ENCODE peak calls at places on chromosomes 16 and 17, in four cellular contexts. H is K562, L is WTC11, N is GM12878. V is an unnamed sample.

GRCh38 chr17:45101546-45101882 is 30.8 kb downstream of the PLCD3 start:
- DNase-seq in H (no peak), L (no peak), N (no peak), V (no peak)

GRCh38 chr17:40371261-40371929 is 6.9 kb upstream of the GJD3 start:
- DNase-seq in L (no peak), H (peak; percentile 49), N (no peak), V (peak; percentile 31)

GRCh38 chr17:29140631-29141483 is 39.3 kb downstream of the MYO18A start:
- DNase-seq in N (no peak), H (no peak), L (no peak), V (no peak)

GRCh38 chr16:11475896-11476630 is 110.7 kb downstream of the LITAF start:
- DNase-seq in H (no peak), N (no peak), L (no peak), V (no peak)

GRCh38 chr17:2049333-2050245 is 5.3 kb upstream of the HIC1 start:
- DNase-seq in N (no peak), H (peak; percentile 87), L (peak; percentile 78), V (no peak)

GRCh38 chr16:57564571-57565270 is 22.3 kb downstream of the ADGRG5 start:
- DNase-seq in N (no peak), L (no peak), H (no peak), V (no peak)

GRCh38 chr16:81003610-81004460 is 2.9 kb downstream of the CMC2 start:
- DNase-seq in H (no peak), L (no peak), N (no peak), V (no peak)

GRCh38 chr17:50677851-50678375 is 29.8 kb downstream of the ANKRD40 start:
- DNase-seq in L (no peak), N (no peak), H (no peak), V (no peak)

GRCh38 chr17:3043737-3044365 is 19.6 kb downstream of the OR1D5 start:
- DNase-seq in N (no peak), H (peak; percentile 16), L (peak; percentile 61), V (peak; percentile 15)

GRCh38 chr17:50575581-50576210 is 15.2 kb downstream of the CACNA1G start:
- DNase-seq in N (no peak), L (peak; percentile 49), H (no peak), V (no peak)

GRCh38 chr17:63442549-63443035 is 3.5 kb downstream of the CYB561 start:
- DNase-seq in N (no peak), H (peak; percentile 32), L (peak; percentile 45), V (no peak)

GRCh38 chr17:56289321-56289720 is 136.0 kb downstream of the ANKFN1 start:
- DNase-seq in N (no peak), L (no peak), H (no peak), V (no peak)

GRCh38 chr16:19231881-19232280 is 53.6 kb upstream of the CLEC19A start:
- DNase-seq in H (no peak), N (no peak), L (no peak), V (no peak)

GRCh38 chr16:27421961-27422740 is 20.2 kb downstream of the IL21R start:
- DNase-seq in H (no peak), L (no peak), N (no peak), V (no peak)

GRCh38 chr16:48611329-48612137 is 1.6 kb upstream of the N4BP1 start:
- DNase-seq in N (peak; percentile 58), H (peak; percentile 25), L (peak; percentile 21), V (peak; percentile 79)

GRCh38 chr17:43994272-43995149 is 9.9 kb upstream of the NAGS start:
- DNase-seq in N (no peak), L (peak; percentile 85), H (peak; percentile 90), V (peak; percentile 54)

GRCh38 chr16:6725634-6726331 is 606.9 kb upstream of the RBFOX1 start:
- DNase-seq in H (peak; percentile 11), L (no peak), N (no peak), V (no peak)

GRCh38 chr16:28867241-28867640 is 3.6 kb downstream of the SH2B1 start:
- DNase-seq in H (no peak), N (no peak), L (no peak), V (no peak)

GRCh38 chr17:79626156-79626890 is 15.5 kb upstream of the RBFOX3 start:
- DNase-seq in L (peak; percentile 11), H (no peak), N (no peak), V (no peak)

GRCh38 chr16:68013440-68013839 is 2.3 kb downstream of the DPEP2NB start:
- DNase-seq in N (no peak), H (no peak), L (no peak), V (no peak)

GRCh38 chr16:35296962-35297653 is 1837.7 kb downstream of the TP53TG3F start:
- DNase-seq in L (no peak), N (no peak), H (no peak), V (no peak)

GRCh38 chr17:2958706-2959222 is 104.6 kb downstream of the OR1D5 start:
- DNase-seq in N (no peak), L (no peak), H (no peak), V (no peak)

GRCh38 chr17:33229499-33229898 is 63.6 kb downstream of the ASIC2 start:
- DNase-seq in N (no peak), H (no peak), L (no peak), V (no peak)

GRCh38 chr17:41767324-41768042 is 19.0 kb downstream of the JUP start:
- DNase-seq in H (peak; percentile 5), L (no peak), N (no peak), V (no peak)

GRCh38 chr16:57289391-57290257 is 5.2 kb upstream of the PLLP start:
- DNase-seq in N (no peak), L (no peak), H (no peak), V (no peak)

GRCh38 chr16:67659675-67660563 is at the start of gene ACD:
- DNase-seq in N (peak; percentile 65), L (peak; percentile 90), H (peak; percentile 97), V (peak; percentile 89)

GRCh38 chr16:3119286-3119685 is 6.9 kb downstream of the ZNF205 start:
- DNase-seq in L (no peak), N (no peak), H (no peak), V (no peak)

GRCh38 chr16:83744521-83744981 is 63.2 kb upstream of the HSBP1 start:
- DNase-seq in L (no peak), H (no peak), N (no peak), V (no peak)

GRCh38 chr16:70675851-70676513 is 9.9 kb downstream of the MTSS2 start:
- DNase-seq in N (no peak), L (no peak), H (no peak), V (no peak)

GRCh38 chr17:38693700-38694329 is 11.3 kb upstream of the MLLT6 start:
- DNase-seq in N (no peak), L (no peak), H (no peak), V (peak; percentile 48)

GRCh38 chr17:1150863-1151685 is 28.7 kb downstream of the ABR start:
- DNase-seq in H (no peak), N (no peak), L (no peak), V (no peak)

GRCh38 chr16:3738128-3738527 is 20.8 kb upstream of the TRAP1 start:
- DNase-seq in L (no peak), N (no peak), H (no peak), V (no peak)

GRCh38 chr17:80424261-80424660 is 9.3 kb downstream of the ENDOV start:
- DNase-seq in N (no peak), L (no peak), H (no peak), V (no peak)

GRCh38 chr16:73046484-73047214 is 1.3 kb downstream of the ZFHX3 start:
- DNase-seq in H (no peak), N (no peak), L (no peak), V (no peak)

GRCh38 chr17:43027091-43028032 is 2.3 kb downstream of the RND2 start:
- DNase-seq in H (no peak), L (peak; percentile 56), N (no peak), V (no peak)

DNA sequence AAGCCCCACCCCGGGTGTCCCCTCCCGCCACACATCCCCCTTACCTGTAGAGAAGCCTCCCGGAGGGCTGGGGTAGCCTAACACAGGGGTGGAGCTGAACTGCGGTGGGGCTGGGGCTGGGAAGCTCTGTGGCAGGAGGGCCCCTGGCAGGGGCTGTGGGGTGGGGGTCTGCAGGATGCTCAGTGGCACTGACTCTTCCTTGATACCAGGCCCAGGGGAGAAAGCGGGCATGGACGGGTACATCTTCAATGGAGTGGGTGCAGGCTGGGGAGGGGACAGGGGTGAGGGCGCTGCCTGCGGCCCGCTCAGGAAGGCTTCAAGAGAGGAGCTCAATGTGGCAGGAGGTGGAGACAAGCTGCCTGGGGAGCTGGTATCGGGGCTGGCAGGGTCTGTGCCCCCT is 16.7 kb downstream of the SREBF1 start:
- DNase-seq in L (no peak), H (no peak), N (no peak), V (no peak)
- TF ChIP-seq ETV6 in L (no peak), H (no peak), N (no peak), V (no peak)

DNA sequence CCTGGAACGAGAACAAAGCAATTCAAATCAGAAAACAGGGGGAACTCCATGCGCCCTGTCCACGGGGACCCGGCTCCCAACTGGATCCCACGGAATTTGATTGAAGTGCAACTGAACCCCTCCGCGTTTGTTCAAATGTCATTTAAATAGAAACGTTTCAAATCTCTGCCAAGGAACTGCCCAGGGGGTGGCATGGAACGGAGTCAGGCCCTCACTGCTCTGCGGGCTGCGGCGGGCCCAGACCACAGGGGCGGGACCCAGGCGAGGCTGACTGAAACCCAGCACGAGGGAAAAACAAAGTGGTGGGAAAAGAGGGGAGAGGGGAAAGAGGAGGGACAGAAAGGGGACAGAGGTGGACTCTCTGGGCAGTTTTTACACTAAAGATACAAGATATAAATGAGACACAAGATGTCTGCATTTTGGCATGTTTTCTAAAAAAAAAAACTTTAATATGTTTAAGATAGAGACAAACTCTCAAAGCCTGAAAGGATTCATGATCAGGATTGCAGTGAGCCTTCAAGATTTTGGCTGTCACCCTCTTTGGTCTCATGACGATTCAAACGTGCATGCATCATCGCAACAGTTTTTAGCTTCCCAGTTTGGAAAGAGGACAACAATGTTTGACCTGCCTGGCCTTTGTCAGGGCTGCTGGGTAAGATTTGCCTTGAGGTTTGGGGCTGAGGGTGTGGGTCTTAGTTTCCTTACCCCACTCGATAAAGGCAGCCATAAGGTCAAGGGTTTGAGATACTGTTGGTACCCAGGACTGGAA is 133.9 kb downstream of the RGS9 start:
- DNase-seq in L (no peak), N (no peak), H (no peak), V (no peak)
- TF ChIP-seq ETV6 in L (no peak), N (no peak), H (no peak), V (no peak)

GRCh38 chr16:89898201-89898967 is 20.3 kb upstream of the MC1R start:
- DNase-seq in N (no peak), L (no peak), H (no peak), V (no peak)

GRCh38 chr16:89903908-89904515 is 14.7 kb upstream of the MC1R start:
- DNase-seq in N (no peak), H (no peak), L (no peak), V (no peak)

GRCh38 chr16:89902980-89903379 is 15.7 kb upstream of the MC1R start:
- DNase-seq in L (no peak), H (no peak), N (no peak), V (no peak)

GRCh38 chr16:89899879-89900481 is 18.7 kb upstream of the MC1R start:
- DNase-seq in L (no peak), N (no peak), H (no peak), V (no peak)

GRCh38 chr16:89900885-89901284 is 17.8 kb upstream of the MC1R start:
- DNase-seq in H (no peak), L (no peak), N (no peak), V (no peak)
- TF ChIP-seq ETV6 in H (no peak), L (no peak), N (no peak), V (no peak)

GRCh38 chr16:86523166-86523740 is 12.9 kb downstream of the FOXF1 start:
- DNase-seq in H (no peak), L (no peak), N (no peak), V (no peak)
- TF ChIP-seq ETV6 in H (no peak), L (no peak), N (no peak), V (no peak)

V was measured in HepG2.